ENCODE peak calls at places on chromosomes 4 and X, in ten cellular contexts. M is neuronal stem cell, F is testis, K is Karpas-422, T is tibial artery, R is upper lobe of left lung, U is heart left ventricle, P is mucosa of descending colon, N is GM23248, X is kidney. D is an unnamed sample. For H3K9me3, the result is how much of the 10 kb centered on the place peaks cover.

GRCh38 chr4:142155347-142155746 is 519.0 kb downstream of the IL15 start:
- DNase-seq in K (no peak), P (no peak), X (no peak), F (no peak), N (no peak), T (no peak), U (no peak), M (no peak), R (no peak), D (no peak)

GRCh38 chr4:84498203-84499026 is 677 bp downstream of the NKX6-1 start:
- DNase-seq in R (no peak), U (no peak), K (no peak), N (peak), M (no peak), F (no peak), P (no peak), X (peak), T (no peak), D (no peak)

GRCh38 chrX:152817082-152817744 is 13.3 kb downstream of the CETN2 start:
- DNase-seq in M (no peak), F (peak), N (peak), R (no peak), P (no peak), U (no peak), K (peak), T (no peak), X (no peak), D (no peak)

GRCh38 chrX:23817979-23818336 is 35.0 kb downstream of the SAT1 start:
- DNase-seq in R (no peak), P (no peak), T (no peak), N (no peak), X (no peak), M (no peak), U (no peak), F (no peak), K (no peak), D (no peak)

GRCh38 chrX:153831435-153832150 is 1.2 kb upstream of the PDZD4 start:
- DNase-seq in N (no peak), P (no peak), K (peak), X (no peak), T (no peak), F (no peak), U (no peak), R (no peak), M (no peak), D (no peak)

GRCh38 chrX:78769933-78770332 is 22.4 kb downstream of the LPAR4 start:
- DNase-seq in M (no peak), R (no peak), F (no peak), N (no peak), U (no peak), X (no peak), P (no peak), K (no peak), T (no peak), D (no peak)

GRCh38 chrX:48090123-48090522 is 18.7 kb upstream of the ZNF630 start:
- DNase-seq in R (no peak), F (no peak), P (no peak), X (no peak), U (no peak), T (no peak), N (no peak), K (no peak), M (no peak), D (no peak)

GRCh38 chr4:185005209-185005819 is 13.0 kb upstream of the HELT start:
- DNase-seq in T (peak), N (peak), P (peak), M (peak), U (peak), K (peak), X (peak), F (peak), R (peak), D (peak)

GRCh38 chr4:5956285-5957021 is 61.8 kb downstream of the C4orf50 start:
- DNase-seq in M (peak), T (no peak), X (peak), U (no peak), K (peak), F (peak), N (no peak), R (peak), P (no peak), D (no peak)

GRCh38 chr4:150229538-150229937 is 151.3 kb downstream of the DCLK2 start:
- DNase-seq in M (no peak), X (no peak), F (no peak), T (no peak), R (no peak), N (peak), U (no peak), P (no peak), K (no peak), D (no peak)

GRCh38 chr4:39036172-39036571 is 4.0 kb upstream of the TMEM156 start:
- DNase-seq in P (no peak), X (no peak), U (no peak), N (no peak), T (no peak), M (no peak), R (no peak), K (no peak), F (no peak), D (no peak)

GRCh38 chr4:66691101-66691500 is 854.2 kb downstream of the CENPC start:
- DNase-seq in F (no peak), X (no peak), M (no peak), N (no peak), T (no peak), R (no peak), U (no peak), K (peak), P (no peak), D (no peak)

DNA sequence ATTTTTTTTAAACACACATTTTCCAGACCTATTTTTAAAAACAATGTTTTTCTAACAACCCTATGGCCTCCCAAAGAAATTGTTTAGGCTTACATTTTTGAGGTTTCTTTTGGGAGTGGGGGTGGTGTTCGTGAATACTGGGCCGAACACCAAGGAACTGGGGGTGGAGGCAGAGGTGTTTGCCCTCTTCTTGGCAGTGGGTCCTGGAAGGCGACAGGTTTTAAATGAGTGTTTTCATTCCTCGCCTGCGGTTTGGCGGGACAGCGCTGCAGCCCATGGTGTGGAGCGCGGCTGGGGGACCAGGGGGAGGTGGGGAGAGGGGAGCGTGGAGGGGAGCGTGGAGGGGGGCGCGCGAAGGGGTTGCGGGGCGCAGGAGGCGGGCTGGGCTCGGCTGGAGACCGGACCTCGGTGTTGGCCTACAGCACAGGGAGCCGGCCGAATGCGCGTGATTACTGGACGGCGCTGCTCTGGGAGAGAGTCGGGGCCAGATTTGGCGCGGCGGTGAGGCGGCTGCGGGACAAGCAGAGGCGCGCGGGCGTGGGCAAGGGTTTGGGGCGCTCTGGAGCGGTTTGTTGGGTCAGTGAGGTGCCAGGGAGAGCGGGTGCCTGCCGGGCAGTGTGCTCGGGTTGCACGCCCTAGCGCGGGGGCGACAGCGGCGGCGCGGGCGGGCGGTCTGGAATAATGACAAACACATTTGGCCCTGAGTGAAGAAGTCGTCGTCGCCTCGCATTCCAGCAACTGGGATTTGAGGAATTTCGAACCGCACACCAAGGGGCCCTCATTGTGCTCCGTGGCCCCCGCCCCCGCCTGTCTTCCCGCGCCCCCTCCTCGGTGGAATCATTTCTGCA is 762 bp downstream of the PDGFRA start:
- DNase-seq in T (peak), U (no peak), M (peak), N (peak), R (no peak), X (peak), K (no peak), P (peak), F (no peak), D (no peak)
- H3K9me3 ChIP-seq in T (under half), U (under half), M (under half), N (under half), R (under half), X (under half), K (under half), P (under half), F (under half), D (under half)

GRCh38 chr4:46219872-46220271 is 96.0 kb upstream of the GABRG1 start:
- DNase-seq in M (no peak), P (no peak), F (no peak), X (no peak), N (no peak), K (no peak), U (no peak), T (no peak), R (no peak), D (no peak)
- H3K9me3 ChIP-seq in M (under half), P (under half), F (under half), X (under half), N (under half), K (under half), U (under half), T (under half), R (under half), D (under half)

DNA sequence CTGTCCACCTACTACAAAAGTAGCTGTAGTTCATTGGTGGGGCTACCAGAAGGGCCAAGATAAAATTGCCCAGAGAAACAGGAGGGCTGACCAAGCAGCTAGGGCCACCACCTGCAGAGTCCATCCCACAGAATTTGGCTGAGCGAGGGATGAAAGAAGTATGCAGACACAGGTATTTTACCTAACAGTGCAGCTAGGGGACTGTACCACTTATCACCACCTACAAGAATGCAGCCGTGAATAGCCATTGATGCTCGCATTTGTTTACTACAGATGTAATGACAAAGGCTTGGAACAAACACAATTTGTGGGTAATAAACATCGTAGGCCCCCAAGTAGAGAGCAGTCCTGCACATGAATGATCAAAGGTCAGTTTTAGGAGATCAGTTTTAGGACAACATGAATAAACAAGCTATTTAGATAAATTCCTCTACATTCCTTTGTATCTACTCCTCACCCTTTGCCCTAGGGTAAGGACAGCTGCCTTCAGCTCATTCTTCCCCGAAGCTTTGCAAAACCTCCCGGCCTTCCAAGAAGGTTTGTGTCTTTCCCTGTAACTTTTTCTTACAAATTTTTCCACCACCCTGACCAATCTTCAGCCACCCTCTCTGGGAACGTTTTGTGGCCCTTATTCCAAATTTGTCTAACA is 49.5 kb downstream of the ZNF718 start:
- DNase-seq in M (no peak), U (no peak), K (no peak), N (no peak), F (no peak), T (no peak), P (no peak), X (no peak), R (no peak), D (no peak)
- H3K9me3 ChIP-seq in M (under half), U (under half), K (under half), N (under half), F (under half), T (half or more), P (half or more), X (half or more), R (half or more), D (under half)

DNA sequence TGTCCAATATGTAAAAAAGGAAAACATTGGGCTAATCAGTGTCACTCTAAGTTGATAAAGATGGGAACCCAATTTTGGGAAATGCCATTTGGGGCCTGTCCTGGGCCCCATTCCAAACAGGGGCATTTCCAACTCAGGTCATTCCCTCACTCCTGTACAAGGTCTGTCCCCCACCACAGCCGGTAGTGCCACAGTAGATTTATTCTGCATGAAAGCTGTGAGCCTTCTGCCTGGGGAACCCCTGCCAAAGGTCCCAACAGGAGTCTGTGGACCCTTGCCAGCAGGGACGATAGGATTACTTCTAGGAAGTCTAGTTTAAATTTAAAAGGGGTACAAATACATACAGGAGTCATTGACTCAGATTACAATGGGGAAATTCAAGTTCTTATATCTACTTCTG is 317.6 kb upstream of the GNPDA2 start:
- DNase-seq in K (no peak), M (no peak), P (no peak), U (no peak), X (no peak), F (no peak), N (no peak), T (no peak), R (no peak), D (no peak)
- H3K9me3 ChIP-seq in K (under half), M (under half), P (under half), U (under half), X (under half), F (under half), N (under half), T (under half), R (under half), D (under half)

DNA sequence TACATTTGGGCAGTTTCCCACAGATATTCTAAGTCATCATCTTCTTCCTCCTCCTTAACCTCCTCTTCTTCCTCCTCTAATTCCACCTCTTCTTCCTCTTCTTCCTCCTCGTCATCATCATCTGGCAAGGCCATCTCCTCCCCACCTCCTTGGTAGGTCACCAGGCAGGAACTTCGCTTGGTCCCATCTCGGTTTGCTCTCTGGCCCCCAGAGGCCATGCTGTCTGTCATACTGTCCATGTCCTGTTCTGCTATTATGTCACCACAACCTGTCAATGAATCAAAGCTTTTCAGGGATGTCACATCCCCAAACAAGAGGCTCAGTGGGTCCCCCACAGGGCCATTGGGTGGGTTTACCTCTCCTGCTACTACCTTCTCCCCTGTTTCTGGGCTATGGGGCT is 13.5 kb downstream of the AMER1 start:
- DNase-seq in T (no peak), N (no peak), P (no peak), U (no peak), M (no peak), K (no peak), F (no peak), X (no peak), R (no peak), D (no peak)
- H3K9me3 ChIP-seq in T (under half), N (under half), P (under half), U (under half), M (under half), K (under half), F (under half), X (under half), R (under half), D (under half)

GRCh38 chr4:252065-252601 is 53.1 kb downstream of the ZNF732 start:
- DNase-seq in P (no peak), T (no peak), F (no peak), M (no peak), N (no peak), R (no peak), X (no peak), U (no peak), K (no peak), D (no peak)

GRCh38 chr4:256492-256891 is 48.8 kb downstream of the ZNF732 start:
- DNase-seq in X (no peak), T (no peak), U (no peak), K (no peak), M (no peak), N (no peak), F (no peak), P (no peak), R (no peak), D (no peak)

DNA sequence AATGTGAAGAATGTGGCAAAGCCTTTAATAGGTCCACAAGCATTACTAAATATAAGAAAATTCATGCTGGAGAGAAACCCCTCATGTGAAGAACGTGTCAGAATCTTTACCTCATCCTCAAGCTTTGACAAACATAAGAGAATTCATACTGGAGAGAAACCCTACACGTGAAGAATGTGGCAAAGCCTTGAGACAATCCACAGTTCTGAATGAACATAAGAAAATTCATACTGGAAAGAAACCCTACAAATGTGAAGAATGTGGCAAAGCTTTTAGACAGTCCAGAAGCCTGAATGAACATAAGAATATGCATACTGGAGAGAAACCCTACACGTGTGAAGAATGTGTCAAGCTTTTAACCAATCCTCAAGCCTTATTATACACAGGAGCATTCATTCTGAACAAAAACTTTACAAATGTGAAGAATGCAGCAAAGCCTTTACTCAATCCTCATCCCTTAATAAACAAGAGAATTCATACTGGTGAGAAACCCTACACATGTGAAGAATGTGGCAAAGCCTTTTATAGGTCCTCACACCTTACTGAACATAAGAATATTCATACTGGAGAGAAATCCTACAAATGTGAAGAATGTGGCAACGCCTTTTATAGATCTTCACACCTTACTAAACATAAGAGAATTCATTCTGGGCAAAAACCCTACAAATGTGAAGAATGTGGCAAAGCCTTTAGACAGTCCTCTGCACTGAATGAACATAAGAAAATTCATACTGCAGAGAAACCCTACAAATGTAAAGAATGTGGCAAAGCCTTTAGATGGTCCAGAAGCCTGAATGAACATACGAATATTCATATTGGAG is 51.1 kb downstream of the ZNF732 start:
- DNase-seq in U (no peak), T (no peak), N (no peak), F (no peak), M (no peak), R (no peak), P (no peak), K (no peak), X (no peak), D (no peak)
- H3K9me3 ChIP-seq in U (under half), T (half or more), N (under half), F (under half), M (under half), R (half or more), P (half or more), K (half or more), X (half or more), D (under half)

GRCh38 chr4:130705023-130705422 is 1609.1 kb downstream of the C4orf33 start:
- DNase-seq in U (no peak), K (no peak), X (no peak), F (no peak), P (no peak), T (no peak), R (no peak), M (no peak), N (no peak), D (no peak)
- H3K9me3 ChIP-seq in U (under half), K (under half), X (under half), F (under half), P (under half), T (under half), R (under half), M (under half), N (under half), D (under half)

GRCh38 chrX:859329-859728 is 228.7 kb downstream of the SHOX start:
- DNase-seq in F (no peak), N (no peak), K (no peak), P (no peak), M (no peak), X (no peak), T (no peak), R (no peak), U (no peak), D (no peak)

GRCh38 chrX:865422-865821 is 234.8 kb downstream of the SHOX start:
- DNase-seq in T (no peak), F (no peak), M (no peak), R (no peak), P (no peak), N (no peak), X (no peak), K (no peak), U (no peak), D (no peak)

GRCh38 chrX:856901-857300 is 226.3 kb downstream of the SHOX start:
- DNase-seq in U (no peak), N (no peak), R (no peak), P (no peak), M (no peak), K (no peak), X (no peak), T (no peak), F (no peak), D (no peak)

GRCh38 chrX:858542-859078 is 228.0 kb downstream of the SHOX start:
- DNase-seq in U (no peak), K (no peak), P (no peak), M (no peak), T (no peak), F (no peak), N (no peak), X (no peak), R (no peak), D (no peak)

GRCh38 chrX:861335-861890 is 230.8 kb downstream of the SHOX start:
- DNase-seq in N (no peak), K (no peak), X (no peak), U (no peak), F (no peak), P (no peak), M (no peak), T (no peak), R (no peak), D (no peak)
- H3K9me3 ChIP-seq in N (under half), K (under half), X (under half), U (under half), F (under half), P (under half), M (under half), T (under half), R (under half), D (under half)